ENCODE peak calls at places on chromosomes 4 and X, in five cellular contexts. Q is IMR-90; N is GM20000; K is stimulated activated CD8-positive, alpha-beta memory T cell treated with anti-CD3 and anti-CD28 coated beads, Interleukin-4, amount 100 ng/mL, for 1 hour; X is CD4-positive, alpha-beta T cell. C is an unnamed sample.

GRCh38 chrX:148522006-148522405 is 21.6 kb downstream of the AFF2 start:
- DNase-seq in Q (no peak), N (no peak), K (no peak), X (no peak), C (no peak)

GRCh38 chrX:12115377-12115776 is 22.9 kb upstream of the FRMPD4 start:
- DNase-seq in Q (no peak), N (no peak), K (no peak), X (no peak), C (no peak)

GRCh38 chr4:33262809-33263208 is 2542.6 kb downstream of the PCDH7 start:
- DNase-seq in Q (no peak), N (no peak), K (no peak), X (no peak), C (peak; percentile 80)

GRCh38 chr4:40199179-40199670 is 2.4 kb downstream of the RHOH start:
- DNase-seq in Q (no peak), N (no peak), K (no peak), X (no peak), C (no peak)

GRCh38 chr4:147362868-147363440 is 117.9 kb upstream of the EDNRA start:
- DNase-seq in Q (peak; percentile 77), N (no peak), K (no peak), X (no peak), C (no peak)

GRCh38 chr4:3369781-3370660 is 71.7 kb upstream of the HGFAC start:
- DNase-seq in Q (peak; percentile 94), N (peak; percentile 51), K (no peak), X (peak; percentile 27), C (peak; percentile 89)

GRCh38 chr4:13966241-13967195 is 339.0 kb upstream of the BOD1L1 start:
- DNase-seq in Q (peak; percentile 82), N (no peak), K (no peak), X (no peak), C (peak; percentile 80)

GRCh38 chrX:87924619-87925018 is 407.0 kb downstream of the KLHL4 start:
- DNase-seq in Q (no peak), N (no peak), K (no peak), X (no peak), C (no peak)

C was measured in astrocyte.